ENCODE peak calls at places on chromosomes 7 and 10, in four cellular contexts. A is Daoy; J is effector memory CD8-positive, alpha-beta T cell; T is stimulated activated naive B cell treated with anti-CD40 and anti-IgM and Interleukin-4, amounts not matched to agents 10 μg/mL and 1 μg/mL and 100 μg/mL, for 72 hours. N is an unnamed sample.

GRCh38 chr7:35699906-35700305 is 5.0 kb upstream of the HERPUD2 start:
- DNase-seq in A (no peak), J (no peak), T (no peak), N (no peak)

GRCh38 chr7:55132890-55133551 is 114.2 kb downstream of the EGFR start:
- DNase-seq in A (peak), J (no peak), T (no peak), N (peak)

GRCh38 chr7:44065431-44066110 is at the start of gene PGAM2:
- DNase-seq in A (peak), J (no peak), T (no peak), N (peak)

GRCh38 chr7:696426-697258 is 29.9 kb upstream of the DNAAF5 start:
- DNase-seq in A (no peak), J (no peak), T (no peak), N (no peak)

GRCh38 chr7:18558503-18558902 is 63.0 kb downstream of the HDAC9 start:
- DNase-seq in A (peak), J (no peak), T (no peak), N (peak)

GRCh38 chr7:47648301-47648900 is 66.5 kb upstream of the TNS3 start:
- DNase-seq in A (peak), J (no peak), T (no peak), N (peak)

GRCh38 chr7:22667562-22668239 is 59.3 kb upstream of the IL6 start:
- DNase-seq in A (peak), J (no peak), T (no peak), N (peak)

GRCh38 chr7:83648464-83649241 is at the start of gene SEMA3E:
- DNase-seq in A (peak), J (no peak), T (no peak), N (peak)

GRCh38 chr7:24963218-24963617 is 16.8 kb downstream of the OSBPL3 start:
- DNase-seq in A (peak), J (no peak), T (peak), N (peak)

GRCh38 chr7:103811315-103811714 is 178.1 kb downstream of the RELN start:
- DNase-seq in A (no peak), J (no peak), T (no peak), N (no peak)

GRCh38 chr10:80453392-80453714 is 757 bp upstream of the TSPAN14 start:
- DNase-seq in A (no peak), J (no peak), T (no peak), N (no peak)

GRCh38 chr7:142300689-142301088 is 42.8 kb upstream of the PRSS58 start:
- DNase-seq in A (peak), J (peak), T (no peak), N (peak)

GRCh38 chr7:64555046-64555445 is 7.8 kb downstream of the ZNF680 start:
- DNase-seq in A (no peak), J (no peak), T (no peak), N (no peak)

GRCh38 chr10:66642217-66642616 is 283.6 kb upstream of the LRRTM3 start:
- DNase-seq in A (no peak), J (no peak), T (no peak), N (peak)

GRCh38 chr7:15215611-15216010 is 313.1 kb upstream of the DGKB start:
- DNase-seq in A (no peak), J (no peak), T (no peak), N (no peak)

GRCh38 chr10:12221323-12222298 is 25.6 kb downstream of the CDC123 start:
- DNase-seq in A (peak), J (no peak), T (no peak), N (peak)

GRCh38 chr10:79441433-79441832 is 4.0 kb downstream of the ZCCHC24 start:
- DNase-seq in A (no peak), J (no peak), T (no peak), N (no peak)

GRCh38 chr7:22849662-22850061 is 27.0 kb upstream of the TOMM7 start:
- DNase-seq in A (no peak), J (no peak), T (no peak), N (no peak)

GRCh38 chr7:13496971-13497370 is 492.5 kb downstream of the ETV1 start:
- DNase-seq in A (no peak), J (no peak), T (no peak), N (no peak)

GRCh38 chr7:1136841-1137516 is 23.0 kb downstream of the ZFAND2A start:
- DNase-seq in A (no peak), J (no peak), T (no peak), N (peak)

GRCh38 chr7:40298421-40298820 is 163.6 kb downstream of the SUGCT start:
- DNase-seq in A (peak), J (no peak), T (no peak), N (peak)

GRCh38 chr7:12756841-12757240 is 69.4 kb downstream of the ARL4A start:
- DNase-seq in A (no peak), J (no peak), T (no peak), N (peak)

GRCh38 chr7:86313842-86314241 is 329.9 kb upstream of the GRM3 start:
- DNase-seq in A (no peak), J (no peak), T (no peak), N (no peak)

GRCh38 chr7:72538147-72538546 is 126.0 kb upstream of the CALN1 start:
- DNase-seq in A (peak), J (no peak), T (no peak), N (no peak)

GRCh38 chr10:42937649-42938180 is 139.2 kb upstream of the RET start:
- DNase-seq in A (no peak), J (no peak), T (no peak), N (no peak)

GRCh38 chr10:103457176-103457712 is 1.5 kb downstream of the CALHM1 start:
- DNase-seq in A (no peak), J (no peak), T (no peak), N (no peak)

GRCh38 chr10:44334091-44334490 is 50.8 kb downstream of the CXCL12 start:
- DNase-seq in A (no peak), J (no peak), T (no peak), N (no peak)